ENCODE peak calls at places on chromosomes 12 and 14, in four cellular contexts. K, U, J and V are unnamed samples.

GRCh38 chr12:120394483-120395367 is 25.8 kb upstream of the MSI1 start:
- DNase-seq in K (no peak), U (no peak), J (no peak), V (no peak)

GRCh38 chr12:8780389-8780788 is 42.0 kb upstream of the A2ML1 start:
- DNase-seq in K (no peak), U (peak), J (peak), V (peak)

GRCh38 chr12:89289720-89290119 is 62.6 kb downstream of the DUSP6 start:
- DNase-seq in K (no peak), U (no peak), J (no peak), V (no peak)

GRCh38 chr14:60724080-60724618 is at the start of gene SIX4:
- DNase-seq in K (peak), U (peak), J (peak), V (peak)

GRCh38 chr14:64563696-64564095 is 13.9 kb downstream of the PPP1R36 start:
- DNase-seq in K (no peak), U (no peak), J (no peak), V (no peak)

GRCh38 chr14:25120261-25120660 is 70.3 kb upstream of the STXBP6 start:
- DNase-seq in K (no peak), U (no peak), J (no peak), V (peak)

GRCh38 chr12:32988982-32989381 is 92.4 kb upstream of the PKP2 start:
- DNase-seq in K (no peak), U (no peak), J (no peak), V (no peak)

GRCh38 chr12:98998697-98999299 is 353.7 kb downstream of the APAF1 start:
- DNase-seq in K (no peak), U (peak), J (peak), V (peak)

GRCh38 chr14:94571395-94571794 is 9.8 kb upstream of the SERPINA5 start:
- DNase-seq in K (peak), U (peak), J (no peak), V (no peak)

GRCh38 chr12:25456474-25456873 is 96.6 kb downstream of the LMNTD1 start:
- DNase-seq in K (no peak), U (no peak), J (no peak), V (no peak)

GRCh38 chr14:73785336-73785833 is 66.2 kb upstream of the PTGR2 start:
- DNase-seq in K (no peak), U (peak), J (no peak), V (peak)

GRCh38 chr12:118377891-118378470 is 1.6 kb downstream of the SUDS3 start:
- DNase-seq in K (peak), U (peak), J (peak), V (peak)

GRCh38 chr12:75658286-75658685 is 146.9 kb upstream of the KRR1 start:
- DNase-seq in K (no peak), U (no peak), J (no peak), V (no peak)

GRCh38 chr12:56020437-56021189 is at the start of gene IKZF4:
- DNase-seq in K (no peak), U (peak), J (no peak), V (peak)

GRCh38 chr12:108828774-108829173 is 28.6 kb downstream of the SSH1 start:
- DNase-seq in K (no peak), U (peak), J (no peak), V (peak)

GRCh38 chr12:24625103-24625502 is 323.8 kb downstream of the BCAT1 start:
- DNase-seq in K (no peak), U (no peak), J (no peak), V (no peak)

GRCh38 chr12:130213249-130213648 is 51.0 kb downstream of the FZD10 start:
- DNase-seq in K (no peak), U (no peak), J (no peak), V (no peak)

GRCh38 chr14:29528889-29529288 is 398.8 kb downstream of the PRKD1 start:
- DNase-seq in K (no peak), U (peak), J (no peak), V (peak)

GRCh38 chr12:105799103-105799502 is 339.7 kb downstream of the NUAK1 start:
- DNase-seq in K (no peak), U (no peak), J (no peak), V (no peak)

GRCh38 chr14:100102156-100102785 is 37.0 kb downstream of the EVL start:
- DNase-seq in K (no peak), U (no peak), J (no peak), V (no peak)

GRCh38 chr12:104273503-104273902 is 30.0 kb upstream of the EID3 start:
- DNase-seq in K (no peak), U (no peak), J (no peak), V (no peak)